ENCODE peak calls at places on chromosome 6, in nine cellular contexts. N is skeletal muscle cell; I is retina; F is activated naive CD4-positive, alpha-beta T cell; Q is amniotic epithelial cell; S is stimulated activated CD4-positive, alpha-beta T cell treated with anti-CD3 and anti-CD28 coated beads, Interleukin-12 subunit alpha, Interleukin-12 subunit beta, amount 100 ng/mL, for 4 hours; G is NCI-H2029; O is NCI-H345; E is astrocyte of the spinal cord. P is an unnamed sample.

GRCh38 chr6:41199427-41200246 is 1.3 kb downstream of the TREML2 start:
- DNase-seq in N (no peak), I (no peak), F (no peak), Q (no peak), S (no peak), G (no peak), O (no peak), E (no peak), P (no peak)

GRCh38 chr6:170160628-170161611 is 130.0 kb downstream of the DLL1 start:
- DNase-seq in N (no peak), I (no peak), F (no peak), Q (no peak), S (no peak), G (no peak), O (no peak), E (no peak), P (no peak)

GRCh38 chr6:84768442-84769174 is 4.2 kb upstream of the TBX18 start:
- DNase-seq in N (no peak), I (peak), F (no peak), Q (no peak), S (no peak), G (no peak), O (no peak), E (peak), P (no peak)

GRCh38 chr6:124792386-124792785 is 169.9 kb upstream of the RNF217 start:
- DNase-seq in N (no peak), I (no peak), F (no peak), Q (no peak), S (no peak), G (no peak), O (peak), E (no peak), P (no peak)

GRCh38 chr6:34143884-34144580 is 1.9 kb downstream of the GRM4 start:
- DNase-seq in N (no peak), I (peak), F (no peak), Q (no peak), S (peak), G (no peak), O (peak), E (no peak), P (no peak)

GRCh38 chr6:340991-341827 is 48.9 kb downstream of the DUSP22 start:
- DNase-seq in N (no peak), I (no peak), F (no peak), Q (no peak), S (no peak), G (no peak), O (no peak), E (no peak), P (no peak)

GRCh38 chr6:48567016-48567415 is 456.0 kb upstream of the PTCHD4 start:
- DNase-seq in N (peak), I (no peak), F (no peak), Q (peak), S (no peak), G (no peak), O (no peak), E (peak), P (peak)

GRCh38 chr6:163319609-163320366 is 94.7 kb upstream of the QKI start:
- DNase-seq in N (no peak), I (no peak), F (no peak), Q (no peak), S (no peak), G (no peak), O (no peak), E (no peak), P (no peak)

GRCh38 chr6:14038636-14039035 is 78.9 kb upstream of the CD83 start:
- DNase-seq in N (peak), I (no peak), F (no peak), Q (peak), S (no peak), G (no peak), O (peak), E (peak), P (no peak)

GRCh38 chr6:35728663-35729348 is 8.0 kb upstream of the ARMC12 start:
- DNase-seq in N (no peak), I (no peak), F (no peak), Q (no peak), S (no peak), G (peak), O (peak), E (no peak), P (no peak)

GRCh38 chr6:140401666-140402255 is 1027.3 kb upstream of the CITED2 start:
- DNase-seq in N (no peak), I (no peak), F (no peak), Q (peak), S (no peak), G (no peak), O (no peak), E (no peak), P (peak)

GRCh38 chr6:22248513-22249308 is 48.1 kb downstream of the PRL start:
- DNase-seq in N (peak), I (no peak), F (no peak), Q (peak), S (no peak), G (no peak), O (no peak), E (peak), P (peak)

GRCh38 chr6:73523434-73524123 is 2.7 kb upstream of the EEF1A1 start:
- DNase-seq in N (no peak), I (peak), F (peak), Q (peak), S (peak), G (peak), O (no peak), E (peak), P (peak)

GRCh38 chr6:136784910-136785746 is 7.1 kb downstream of the MAP3K5 start:
- DNase-seq in N (no peak), I (no peak), F (no peak), Q (no peak), S (peak), G (no peak), O (no peak), E (no peak), P (no peak)

GRCh38 chr6:128474481-128474880 is 45.9 kb downstream of the PTPRK start:
- DNase-seq in N (no peak), I (no peak), F (no peak), Q (no peak), S (no peak), G (no peak), O (no peak), E (no peak), P (no peak)

GRCh38 chr6:117483645-117484016 is 1.2 kb downstream of the DCBLD1 start:
- DNase-seq in N (no peak), I (no peak), F (no peak), Q (peak), S (no peak), G (peak), O (peak), E (peak), P (peak)